ENCODE peak calls at places on chromosome 11, in ten cellular contexts. D is T-helper 1 cell; B is posterior cingulate gyrus; V is AG04450; S is left ventricle myocardium superior; C is T-cell; W is CD8-positive, alpha-beta memory T cell; O is astrocyte of the spinal cord; I is AG08396; K is A549. H is an unnamed sample.

GRCh38 chr11:130202009-130202817 is 42.6 kb downstream of the ST14 start:
- DNase-seq in D (no peak), B (peak; percentile 52), V (no peak), S (no peak), C (no peak), W (no peak), O (no peak), I (no peak), K (no peak), H (no peak)

GRCh38 chr11:126366064-126366822 is 10.8 kb downstream of the ST3GAL4 start:
- DNase-seq in D (no peak), B (peak; percentile 89), V (no peak), S (peak; percentile 66), C (no peak), W (no peak), O (no peak), I (no peak), K (no peak), H (no peak)

GRCh38 chr11:78577495-78577894 is 2.8 kb upstream of the NARS2 start:
- DNase-seq in D (no peak), B (no peak), V (no peak), S (no peak), C (no peak), W (no peak), O (no peak), I (no peak), K (no peak), H (no peak)

GRCh38 chr11:114762437-114762836 is 84.1 kb downstream of the NXPE2 start:
- DNase-seq in D (no peak), B (peak; percentile 94), V (peak; percentile 23), S (peak; percentile 73), C (no peak), W (no peak), O (peak; percentile 62), I (peak; percentile 65), K (peak; percentile 56), H (no peak)

GRCh38 chr11:66363805-66364535 is 7.6 kb downstream of the SLC29A2 start:
- DNase-seq in D (no peak), B (no peak), V (no peak), S (peak; percentile 63), C (peak; percentile 61), W (peak; percentile 55), O (no peak), I (peak; percentile 60), K (peak; percentile 64), H (no peak)

GRCh38 chr11:120224386-120224785 is 13.6 kb downstream of the OAF start:
- DNase-seq in D (no peak), B (peak; percentile 24), V (no peak), S (peak; percentile 21), C (no peak), W (no peak), O (no peak), I (no peak), K (no peak), H (no peak)

GRCh38 chr11:69004411-69005182 is 8.4 kb downstream of the MRGPRF start:
- DNase-seq in D (no peak), B (peak; percentile 54), V (no peak), S (no peak), C (no peak), W (no peak), O (no peak), I (no peak), K (no peak), H (no peak)

GRCh38 chr11:43508511-43508918 is 149.8 kb downstream of the TTC17 start:
- DNase-seq in D (no peak), B (no peak), V (no peak), S (no peak), C (no peak), W (no peak), O (peak; percentile 40), I (no peak), K (peak; percentile 19), H (no peak)

GRCh38 chr11:134267966-134268365 is 8.2 kb upstream of the GLB1L3 start:
- DNase-seq in D (no peak), B (no peak), V (no peak), S (no peak), C (no peak), W (no peak), O (no peak), I (no peak), K (no peak), H (no peak)

GRCh38 chr11:72764503-72764902 is 12.3 kb upstream of the ARAP1 start:
- DNase-seq in D (no peak), B (no peak), V (no peak), S (no peak), C (no peak), W (no peak), O (no peak), I (no peak), K (no peak), H (no peak)

GRCh38 chr11:57667065-57667714 is 724 bp upstream of the ZDHHC5 start:
- DNase-seq in D (peak; percentile 90), B (peak; percentile 99), V (peak; percentile 99), S (peak; percentile 97), C (peak; percentile 92), W (peak; percentile 91), O (peak; percentile 99), I (peak; percentile 96), K (peak; percentile 99), H (peak; percentile 97)

GRCh38 chr11:106410902-106411301 is 333.4 kb downstream of the AASDHPPT start:
- DNase-seq in D (no peak), B (no peak), V (no peak), S (no peak), C (no peak), W (no peak), O (no peak), I (no peak), K (no peak), H (no peak)

GRCh38 chr11:33895752-33896137 is 3.9 kb upstream of the LMO2 start:
- DNase-seq in D (no peak), B (no peak), V (no peak), S (no peak), C (no peak), W (no peak), O (peak; percentile 14), I (no peak), K (no peak), H (no peak)

GRCh38 chr11:31830406-31830805 is 19.3 kb upstream of the PAX6 start:
- DNase-seq in D (no peak), B (no peak), V (no peak), S (no peak), C (no peak), W (no peak), O (no peak), I (no peak), K (no peak), H (no peak)

H was measured in retinal pigment epithelial cell.